ENCODE peak calls at places on chromosomes 2 and 18, in eight cellular contexts. R is G401, Y is retina, D is NCI-H2029 treated with DMSO at 0.1 percent for 48 hours, M is dorsolateral prefrontal cortex, Q is AG04450, W is nephron progenitor cell, P is mucosa of gallbladder. U is an unnamed sample.

GRCh38 chr18:23803755-23804154 is 114.5 kb downstream of the LAMA3 start:
- DNase-seq in R (no peak), Y (no peak), D (no peak), M (no peak), Q (no peak), W (no peak), P (no peak), U (no peak)

GRCh38 chr2:10659898-10660568 is 29.7 kb downstream of the NOL10 start:
- DNase-seq in R (peak), Y (peak), D (no peak), M (peak), Q (peak), W (peak), P (peak), U (peak)

GRCh38 chr2:232632904-232633412 is 446 bp upstream of the EFHD1 start:
- DNase-seq in R (peak), Y (no peak), D (no peak), M (peak), Q (no peak), W (no peak), P (no peak), U (no peak)

GRCh38 chr2:203126971-203127370 is 111.8 kb upstream of the CYP20A1 start:
- DNase-seq in R (no peak), Y (no peak), D (no peak), M (no peak), Q (no peak), W (no peak), P (no peak), U (no peak)

GRCh38 chr18:46622999-46623398 is 34.0 kb downstream of the LOXHD1 start:
- DNase-seq in R (no peak), Y (no peak), D (no peak), M (no peak), Q (no peak), W (no peak), P (no peak), U (peak)

GRCh38 chr2:183078163-183078466 is 432 bp upstream of the DUSP19 start:
- DNase-seq in R (no peak), Y (no peak), D (no peak), M (no peak), Q (no peak), W (no peak), P (no peak), U (no peak)

GRCh38 chr2:227862227-227862740 is 9.1 kb upstream of the DAW1 start:
- DNase-seq in R (peak), Y (no peak), D (peak), M (no peak), Q (no peak), W (peak), P (peak), U (no peak)

GRCh38 chr2:227411990-227412350 is 24.2 kb upstream of the SCYGR1 start:
- DNase-seq in R (no peak), Y (no peak), D (no peak), M (no peak), Q (no peak), W (no peak), P (no peak), U (no peak)

GRCh38 chr18:7926526-7926925 is 359.4 kb downstream of the PTPRM start:
- DNase-seq in R (no peak), Y (no peak), D (no peak), M (no peak), Q (no peak), W (peak), P (peak), U (no peak)

GRCh38 chr2:54809814-54810213 is 86.4 kb downstream of the EML6 start:
- DNase-seq in R (no peak), Y (no peak), D (no peak), M (no peak), Q (no peak), W (no peak), P (no peak), U (no peak)

GRCh38 chr2:234368861-234369261 is 128.0 kb downstream of the ARL4C start:
- DNase-seq in R (no peak), Y (no peak), D (no peak), M (no peak), Q (no peak), W (no peak), P (no peak), U (no peak)

GRCh38 chr18:27863780-27864430 is 313.0 kb downstream of the CDH2 start:
- DNase-seq in R (peak), Y (no peak), D (no peak), M (no peak), Q (no peak), W (no peak), P (no peak), U (no peak)

GRCh38 chr18:73841661-73842060 is 306.0 kb downstream of the FBXO15 start:
- DNase-seq in R (no peak), Y (no peak), D (no peak), M (no peak), Q (no peak), W (no peak), P (no peak), U (no peak)

GRCh38 chr18:66735933-66736332 is 132.0 kb upstream of the CDH19 start:
- DNase-seq in R (no peak), Y (no peak), D (no peak), M (no peak), Q (no peak), W (no peak), P (no peak), U (no peak)

GRCh38 chr18:3816601-3817363 is 366.8 kb downstream of the TGIF1 start:
- DNase-seq in R (no peak), Y (no peak), D (no peak), M (no peak), Q (peak), W (no peak), P (peak), U (no peak)

GRCh38 chr2:182101263-182101662 is 115.6 kb downstream of the PPP1R1C start:
- DNase-seq in R (no peak), Y (no peak), D (no peak), M (no peak), Q (no peak), W (no peak), P (no peak), U (no peak)

GRCh38 chr2:48306409-48307284 is 223.3 kb upstream of the STON1 start:
- DNase-seq in R (peak), Y (no peak), D (no peak), M (no peak), Q (no peak), W (no peak), P (no peak), U (no peak)

GRCh38 chr2:20185176-20186022 is 39.5 kb downstream of the SDC1 start:
- DNase-seq in R (no peak), Y (no peak), D (no peak), M (no peak), Q (no peak), W (no peak), P (peak), U (peak)

GRCh38 chr18:9082763-9083510 is 19.6 kb upstream of the NDUFV2 start:
- DNase-seq in R (no peak), Y (no peak), D (no peak), M (no peak), Q (no peak), W (no peak), P (no peak), U (no peak)

GRCh38 chr2:180056367-180057118 is 49.4 kb upstream of the CWC22 start:
- DNase-seq in R (no peak), Y (no peak), D (no peak), M (no peak), Q (no peak), W (peak), P (no peak), U (no peak)

GRCh38 chr2:109702250-109702985 is 88.3 kb downstream of the SOWAHC start:
- DNase-seq in R (no peak), Y (no peak), D (no peak), M (no peak), Q (no peak), W (no peak), P (no peak), U (no peak)

GRCh38 chr2:31784868-31785267 is 204.1 kb upstream of the SRD5A2 start:
- DNase-seq in R (no peak), Y (no peak), D (no peak), M (no peak), Q (no peak), W (no peak), P (no peak), U (no peak)

GRCh38 chr18:50961974-50962373 is 5.9 kb upstream of the ELAC1 start:
- DNase-seq in R (no peak), Y (no peak), D (no peak), M (no peak), Q (no peak), W (no peak), P (no peak), U (no peak)

GRCh38 chr2:68767031-68767961 is 32.7 kb downstream of the ARHGAP25 start:
- DNase-seq in R (no peak), Y (no peak), D (peak), M (no peak), Q (no peak), W (no peak), P (no peak), U (no peak)

GRCh38 chr18:23038712-23039111 is 96.6 kb upstream of the CABLES1 start:
- DNase-seq in R (no peak), Y (no peak), D (no peak), M (no peak), Q (no peak), W (no peak), P (no peak), U (no peak)

GRCh38 chr2:241179894-241180293 is 8.6 kb upstream of the ANO7 start:
- DNase-seq in R (no peak), Y (no peak), D (no peak), M (no peak), Q (no peak), W (no peak), P (no peak), U (no peak)

GRCh38 chr18:73881396-73881795 is 266.2 kb downstream of the FBXO15 start:
- DNase-seq in R (no peak), Y (no peak), D (no peak), M (no peak), Q (no peak), W (no peak), P (no peak), U (no peak)

GRCh38 chr2:183037281-183037659 is 987 bp downstream of the NCKAP1 start:
- DNase-seq in R (peak), Y (no peak), D (no peak), M (no peak), Q (no peak), W (no peak), P (no peak), U (no peak)

GRCh38 chr2:37895135-37895534 is 30.0 kb upstream of the RMDN2 start:
- DNase-seq in R (no peak), Y (no peak), D (no peak), M (no peak), Q (no peak), W (no peak), P (no peak), U (no peak)

GRCh38 chr2:178860551-178860950 is 53.3 kb upstream of the TTN start:
- DNase-seq in R (peak), Y (no peak), D (no peak), M (no peak), Q (no peak), W (no peak), P (peak), U (no peak)

GRCh38 chr2:32864761-32865160 is 82.0 kb upstream of the LTBP1 start:
- DNase-seq in R (no peak), Y (no peak), D (no peak), M (no peak), Q (peak), W (no peak), P (peak), U (peak)

GRCh38 chr2:75290600-75291140 is 91.3 kb upstream of the TACR1 start:
- DNase-seq in R (no peak), Y (no peak), D (no peak), M (no peak), Q (no peak), W (peak), P (no peak), U (no peak)

GRCh38 chr2:148391324-148391723 is 253.2 kb upstream of the EPC2 start:
- DNase-seq in R (no peak), Y (no peak), D (no peak), M (no peak), Q (peak), W (no peak), P (no peak), U (no peak)

GRCh38 chr18:56306793-56307192 is 331.6 kb downstream of the TXNL1 start:
- DNase-seq in R (no peak), Y (no peak), D (no peak), M (no peak), Q (no peak), W (no peak), P (no peak), U (no peak)

GRCh38 chr2:3097804-3098203 is 279.8 kb downstream of the EIPR1 start:
- DNase-seq in R (no peak), Y (no peak), D (no peak), M (no peak), Q (no peak), W (no peak), P (no peak), U (no peak)

GRCh38 chr2:217746741-217747287 is 256.0 kb downstream of the TNS1 start:
- DNase-seq in R (no peak), Y (no peak), D (no peak), M (no peak), Q (no peak), W (no peak), P (no peak), U (no peak)

GRCh38 chr2:96506016-96506906 is 1.1 kb upstream of the NEURL3 start:
- DNase-seq in R (no peak), Y (no peak), D (no peak), M (no peak), Q (no peak), W (no peak), P (no peak), U (no peak)

GRCh38 chr2:230898016-230898415 is 27.0 kb downstream of the GPR55 start:
- DNase-seq in R (no peak), Y (no peak), D (no peak), M (peak), Q (no peak), W (no peak), P (no peak), U (no peak)

GRCh38 chr2:190466819-190467444 is 58.8 kb downstream of the MFSD6 start:
- DNase-seq in R (no peak), Y (no peak), D (peak), M (no peak), Q (no peak), W (peak), P (no peak), U (no peak)

GRCh38 chr2:104733544-104733943 is 120.4 kb upstream of the POU3F3 start:
- DNase-seq in R (peak), Y (no peak), D (no peak), M (no peak), Q (no peak), W (no peak), P (no peak), U (no peak)

U was measured in smooth muscle cell of the brain vasculature.